ENCODE peak calls at places on chromosomes 16 and 17, in six cellular contexts. One of them, this sample, is unnamed.

GRCh38 chr16:81902025-81902424 is 109.2 kb downstream of the SDR42E1 start:
- DNase-seq in ovary: no peak
- DNase-seq in tibial nerve: no peak
- DNase-seq in sigmoid colon: peak
- DNase-seq in A549: no peak
- DNase-seq in transverse colon: no peak
- DNase-seq in this sample: no peak

GRCh38 chr16:11914210-11914758 is 1.5 kb downstream of the GSPT1 start:
- DNase-seq in tibial nerve: no peak
- DNase-seq in ovary: no peak
- DNase-seq in A549: no peak
- DNase-seq in sigmoid colon: no peak
- DNase-seq in transverse colon: no peak
- DNase-seq in this sample: no peak

GRCh38 chr17:13160281-13160680 is 142.5 kb upstream of the ELAC2 start:
- DNase-seq in sigmoid colon: no peak
- DNase-seq in tibial nerve: no peak
- DNase-seq in A549: no peak
- DNase-seq in transverse colon: no peak
- DNase-seq in ovary: no peak
- DNase-seq in this sample: no peak

GRCh38 chr16:81204794-81205680 is 33.5 kb upstream of the BCO1 start:
- DNase-seq in sigmoid colon: peak
- DNase-seq in ovary: no peak
- DNase-seq in transverse colon: peak
- DNase-seq in A549: peak
- DNase-seq in tibial nerve: no peak
- DNase-seq in this sample: peak

GRCh38 chr17:44133918-44134476 is 7.7 kb upstream of the HROB start:
- DNase-seq in sigmoid colon: no peak
- DNase-seq in tibial nerve: no peak
- DNase-seq in A549: no peak
- DNase-seq in ovary: no peak
- DNase-seq in transverse colon: no peak
- DNase-seq in this sample: no peak

GRCh38 chr17:40309031-40309937 is at the start of gene RARA:
- DNase-seq in transverse colon: peak
- DNase-seq in A549: peak
- DNase-seq in tibial nerve: peak
- DNase-seq in ovary: peak
- DNase-seq in sigmoid colon: peak
- DNase-seq in this sample: peak

GRCh38 chr17:69175812-69176517 is 34.3 kb upstream of the ABCA6 start:
- DNase-seq in A549: peak
- DNase-seq in tibial nerve: no peak
- DNase-seq in sigmoid colon: no peak
- DNase-seq in transverse colon: no peak
- DNase-seq in ovary: no peak
- DNase-seq in this sample: no peak

GRCh38 chr17:36975922-36976515 is 27.3 kb downstream of the AATF start:
- DNase-seq in transverse colon: no peak
- DNase-seq in A549: no peak
- DNase-seq in ovary: no peak
- DNase-seq in sigmoid colon: no peak
- DNase-seq in tibial nerve: no peak
- DNase-seq in this sample: no peak

GRCh38 chr16:1656808-1657617 is 21.1 kb upstream of the JPT2 start:
- DNase-seq in sigmoid colon: no peak
- DNase-seq in tibial nerve: no peak
- DNase-seq in ovary: no peak
- DNase-seq in A549: no peak
- DNase-seq in transverse colon: no peak
- DNase-seq in this sample: peak

GRCh38 chr17:39923836-39924690 is 3.3 kb downstream of the ORMDL3 start:
- DNase-seq in transverse colon: no peak
- DNase-seq in tibial nerve: no peak
- DNase-seq in sigmoid colon: no peak
- DNase-seq in A549: no peak
- DNase-seq in ovary: no peak
- DNase-seq in this sample: no peak

GRCh38 chr16:6362321-6362720 is 970.3 kb upstream of the RBFOX1 start:
- DNase-seq in ovary: no peak
- DNase-seq in tibial nerve: no peak
- DNase-seq in transverse colon: no peak
- DNase-seq in sigmoid colon: no peak
- DNase-seq in A549: no peak
- DNase-seq in this sample: no peak

GRCh38 chr16:84471316-84471715 is 33.1 kb downstream of the MEAK7 start:
- DNase-seq in A549: no peak
- DNase-seq in ovary: no peak
- DNase-seq in tibial nerve: no peak
- DNase-seq in sigmoid colon: no peak
- DNase-seq in transverse colon: no peak
- DNase-seq in this sample: peak

GRCh38 chr16:68369697-68370096 is 58.9 kb downstream of the PRMT7 start:
- DNase-seq in tibial nerve: no peak
- DNase-seq in ovary: no peak
- DNase-seq in transverse colon: peak
- DNase-seq in A549: no peak
- DNase-seq in sigmoid colon: no peak
- DNase-seq in this sample: no peak
- TF ChIP-seq EP300 in tibial nerve: no peak
- TF ChIP-seq EP300 in ovary: no peak
- TF ChIP-seq EP300 in transverse colon: no peak
- TF ChIP-seq EP300 in A549: no peak
- TF ChIP-seq EP300 in sigmoid colon: no peak
- TF ChIP-seq EP300 in this sample: no peak

GRCh38 chr16:31136287-31136662 is 748 bp upstream of the PRSS8 start:
- DNase-seq in transverse colon: no peak
- DNase-seq in tibial nerve: no peak
- DNase-seq in A549: no peak
- DNase-seq in sigmoid colon: no peak
- DNase-seq in ovary: no peak
- DNase-seq in this sample: no peak

GRCh38 chr16:31132979-31133599 is 2.4 kb downstream of the PRSS8 start:
- DNase-seq in ovary: no peak
- DNase-seq in A549: no peak
- DNase-seq in tibial nerve: no peak
- DNase-seq in transverse colon: no peak
- DNase-seq in sigmoid colon: no peak
- DNase-seq in this sample: no peak

GRCh38 chr16:31135535-31136286 is at the start of gene PRSS8:
- DNase-seq in A549: no peak
- DNase-seq in tibial nerve: no peak
- DNase-seq in sigmoid colon: no peak
- DNase-seq in transverse colon: peak
- DNase-seq in ovary: no peak
- DNase-seq in this sample: peak

GRCh38 chr16:31134091-31134571 is 1.4 kb downstream of the PRSS8 start:
- DNase-seq in tibial nerve: no peak
- DNase-seq in sigmoid colon: no peak
- DNase-seq in transverse colon: no peak
- DNase-seq in A549: no peak
- DNase-seq in ovary: no peak
- DNase-seq in this sample: no peak

GRCh38 chr16:31134625-31135534 is 647 bp downstream of the PRSS8 start:
- DNase-seq in sigmoid colon: no peak
- DNase-seq in A549: no peak
- DNase-seq in ovary: no peak
- DNase-seq in tibial nerve: no peak
- DNase-seq in transverse colon: peak
- DNase-seq in this sample: peak
- TF ChIP-seq CTCF in sigmoid colon: no peak
- TF ChIP-seq CTCF in A549: no peak
- TF ChIP-seq CTCF in ovary: no peak
- TF ChIP-seq CTCF in tibial nerve: no peak
- TF ChIP-seq CTCF in transverse colon: peak
- TF ChIP-seq CTCF in this sample: no peak

GRCh38 chr17:38752119-38752929 is at the start of gene PSMB3:
- DNase-seq in sigmoid colon: peak
- DNase-seq in tibial nerve: peak
- DNase-seq in transverse colon: peak
- DNase-seq in ovary: peak
- DNase-seq in A549: peak
- DNase-seq in this sample: peak
- TF ChIP-seq EP300 in sigmoid colon: no peak
- TF ChIP-seq EP300 in tibial nerve: peak
- TF ChIP-seq EP300 in transverse colon: no peak
- TF ChIP-seq EP300 in ovary: no peak
- TF ChIP-seq EP300 in A549: no peak
- TF ChIP-seq EP300 in this sample: no peak

DNA sequence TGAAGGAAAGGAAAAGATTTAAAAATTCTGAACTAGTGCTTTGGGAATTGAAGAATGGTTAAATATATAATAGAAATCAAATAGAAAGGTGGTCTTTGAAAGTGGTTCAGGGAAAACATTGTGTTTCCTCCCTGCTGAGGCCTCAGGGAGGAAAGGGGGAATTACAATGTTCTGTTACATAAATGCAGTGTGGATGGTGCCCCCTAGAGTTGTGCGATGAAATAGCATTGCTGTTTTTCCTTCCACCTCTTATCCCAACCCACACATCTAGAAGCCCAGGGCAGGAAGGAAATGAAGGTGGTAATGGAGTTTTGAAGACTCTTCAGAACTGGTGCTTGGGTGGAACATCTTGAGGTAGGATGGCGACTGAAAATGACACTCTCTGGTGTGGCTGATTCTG is 6.4 kb upstream of the TOX3 start:
- DNase-seq in A549: no peak
- DNase-seq in tibial nerve: no peak
- DNase-seq in ovary: no peak
- DNase-seq in sigmoid colon: no peak
- DNase-seq in transverse colon: no peak
- DNase-seq in this sample: no peak
- TF ChIP-seq CTCF in A549: peak
- TF ChIP-seq CTCF in tibial nerve: no peak
- TF ChIP-seq CTCF in ovary: no peak
- TF ChIP-seq CTCF in sigmoid colon: no peak
- TF ChIP-seq CTCF in transverse colon: no peak
- TF ChIP-seq CTCF in this sample: no peak

GRCh38 chr17:17815062-17815406 is 21.8 kb downstream of the SREBF1 start:
- DNase-seq in A549: no peak
- DNase-seq in sigmoid colon: no peak
- DNase-seq in tibial nerve: no peak
- DNase-seq in ovary: no peak
- DNase-seq in transverse colon: no peak
- DNase-seq in this sample: no peak
- TF ChIP-seq EP300 in A549: no peak
- TF ChIP-seq EP300 in sigmoid colon: no peak
- TF ChIP-seq EP300 in tibial nerve: no peak
- TF ChIP-seq EP300 in ovary: no peak
- TF ChIP-seq EP300 in transverse colon: no peak
- TF ChIP-seq EP300 in this sample: no peak